ENCODE peak calls at places on chromosome 20, in ten cellular contexts. D is heart left ventricle, Z is hepatocyte, H is uterus, S is left ventricle myocardium inferior, I is IMR-90, J is A673, N is WTC11, R is MCF 10A, V is choroid plexus epithelial cell. O is an unnamed sample.
A peak's percentile ranks its signal among the peaks of the same experiment; 100 is the strongest.

GRCh38 chr20:36856691-36857635 is 19.0 kb upstream of the TLDC2 start:
- DNase-seq in Z (no peak), R (no peak), I (peak; percentile 56), S (no peak), N (no peak), D (peak; percentile 63), H (no peak), V (peak; percentile 69), J (peak; percentile 32), O (no peak)

GRCh38 chr20:44222027-44222426 is 11.5 kb upstream of the OSER1 start:
- DNase-seq in S (no peak), N (no peak), V (no peak), D (no peak), J (no peak), I (no peak), R (no peak), H (no peak), Z (no peak), O (no peak)

GRCh38 chr20:60071965-60072364 is 113.7 kb downstream of the CDH26 start:
- DNase-seq in V (peak; percentile 21), Z (no peak), H (no peak), R (peak; percentile 78), D (no peak), N (no peak), S (no peak), J (no peak), I (peak; percentile 9), O (no peak)

GRCh38 chr20:15867899-15868298 is 705.3 kb downstream of the KIF16B start:
- DNase-seq in I (no peak), D (no peak), Z (no peak), H (no peak), J (no peak), V (no peak), R (no peak), S (no peak), N (peak; percentile 16), O (peak; percentile 27)

GRCh38 chr20:58406422-58407001 is 17.5 kb downstream of the VAPB start:
- DNase-seq in N (no peak), D (no peak), J (peak; percentile 53), H (no peak), Z (no peak), R (no peak), V (peak; percentile 16), I (peak; percentile 22), S (no peak), O (no peak)

GRCh38 chr20:57450419-57450818 is 59.2 kb downstream of the RBM38 start:
- DNase-seq in S (peak; percentile 56), Z (no peak), N (no peak), J (no peak), V (peak; percentile 16), H (peak; percentile 38), R (no peak), I (peak; percentile 13), D (peak; percentile 64), O (no peak)

GRCh38 chr20:63134201-63134612 is 81.7 kb downstream of the YTHDF1 start:
- DNase-seq in J (peak; percentile 19), S (no peak), N (peak; percentile 57), R (no peak), H (no peak), I (no peak), Z (no peak), D (no peak), V (no peak), O (peak; percentile 60)

GRCh38 chr20:13302647-13303425 is 81.8 kb downstream of the ISM1 start:
- DNase-seq in N (peak; percentile 54), Z (peak; percentile 53), H (no peak), S (no peak), J (peak; percentile 54), I (no peak), D (no peak), V (peak; percentile 39), R (peak; percentile 61), O (peak; percentile 64)

GRCh38 chr20:38872036-38872435 is 54.2 kb upstream of the FAM83D start:
- DNase-seq in D (no peak), V (no peak), I (no peak), S (no peak), N (no peak), H (no peak), J (no peak), R (no peak), Z (no peak), O (no peak)

GRCh38 chr20:61628901-61629300 is 376.8 kb downstream of the CDH4 start:
- DNase-seq in J (no peak), N (no peak), Z (no peak), R (no peak), D (no peak), H (no peak), S (no peak), I (no peak), V (peak; percentile 18), O (no peak)

GRCh38 chr20:59144179-59144830 is 19.3 kb upstream of the ZNF831 start:
- DNase-seq in N (no peak), I (no peak), J (no peak), Z (no peak), V (no peak), R (no peak), D (no peak), H (no peak), S (no peak), O (no peak)

GRCh38 chr20:32358632-32358882 is 426 bp downstream of the ASXL1 start:
- DNase-seq in I (no peak), R (no peak), V (no peak), Z (no peak), J (no peak), S (no peak), D (no peak), H (no peak), N (no peak), O (no peak)
- TF ChIP-seq CTCF in I (no peak), R (no peak), V (no peak), Z (no peak), J (no peak), S (no peak), D (no peak), H (no peak), N (no peak), O (no peak)

GRCh38 chr20:1902188-1902587 is 7.0 kb downstream of the SIRPA start:
- DNase-seq in V (no peak), S (no peak), R (no peak), N (no peak), H (no peak), J (no peak), D (no peak), Z (no peak), I (no peak), O (no peak)

GRCh38 chr20:1901704-1902103 is 6.5 kb downstream of the SIRPA start:
- DNase-seq in N (no peak), J (no peak), Z (no peak), H (no peak), R (no peak), I (no peak), V (no peak), D (no peak), S (no peak), O (no peak)

GRCh38 chr20:1898496-1899168 is 3.4 kb downstream of the SIRPA start:
- DNase-seq in Z (no peak), V (no peak), N (no peak), R (no peak), I (no peak), S (no peak), H (no peak), J (no peak), D (no peak), O (no peak)

GRCh38 chr20:1899169-1899525 is 3.9 kb downstream of the SIRPA start:
- DNase-seq in R (no peak), S (no peak), H (no peak), J (no peak), N (no peak), Z (no peak), D (no peak), I (no peak), V (no peak), O (no peak)

GRCh38 chr20:1900321-1900791 is 5.1 kb downstream of the SIRPA start:
- DNase-seq in H (peak; percentile 50), S (peak; percentile 30), N (peak; percentile 74), I (peak; percentile 80), Z (peak; percentile 88), V (peak; percentile 85), R (peak; percentile 67), J (peak; percentile 87), D (peak; percentile 49), O (peak; percentile 93)
- TF ChIP-seq CTCF in H (peak; percentile 56), S (peak; percentile 67), N (no peak), I (peak; percentile 87), Z (peak; percentile 67), V (peak; percentile 81), R (peak; percentile 35), J (peak; percentile 72), D (peak; percentile 52), O (peak; percentile 78)

GRCh38 chr20:40268321-40269075 is 420.5 kb downstream of the MAFB start:
- DNase-seq in N (no peak), V (no peak), J (no peak), S (no peak), H (no peak), I (no peak), D (no peak), R (no peak), Z (no peak), O (peak; percentile 59)

GRCh38 chr20:40262219-40262618 is 426.8 kb downstream of the MAFB start:
- DNase-seq in J (peak; percentile 59), R (no peak), S (no peak), I (no peak), N (no peak), V (no peak), D (no peak), H (no peak), Z (no peak), O (no peak)

DNA sequence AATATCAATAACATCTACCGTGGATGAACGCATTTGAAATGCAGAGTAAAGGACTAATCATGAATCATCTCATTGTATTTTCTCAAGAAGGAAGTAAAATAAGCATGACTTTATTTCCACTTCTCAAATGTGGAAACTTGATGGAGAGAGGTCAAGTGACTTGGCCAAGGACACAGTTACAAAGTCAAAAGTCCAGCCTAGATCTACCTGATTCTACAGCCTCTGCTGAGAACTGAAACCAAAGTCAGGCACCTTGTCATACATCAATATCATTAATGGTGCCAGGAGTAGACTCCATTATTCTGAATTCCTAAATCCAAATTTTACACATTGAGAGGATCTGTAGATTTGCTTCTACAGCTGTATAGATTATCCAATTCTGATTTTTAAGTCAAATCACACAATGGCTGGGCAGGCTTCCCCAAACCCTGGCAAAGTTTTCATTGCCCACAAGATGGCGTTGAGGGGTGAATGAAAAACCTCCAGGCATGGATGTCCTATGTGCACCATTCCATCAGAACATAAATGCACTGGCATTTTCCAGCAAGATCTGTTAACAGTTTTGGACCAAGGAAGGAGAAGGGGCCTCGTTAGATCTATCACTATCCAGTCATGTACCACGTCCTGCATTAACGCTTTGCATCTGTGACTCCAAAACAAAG is 423.0 kb downstream of the MAFB start:
- DNase-seq in N (peak; percentile 36), D (no peak), Z (peak; percentile 38), S (no peak), I (no peak), H (no peak), R (peak; percentile 75), V (peak; percentile 68), J (peak; percentile 76), O (peak; percentile 54)
- TF ChIP-seq CTCF in N (no peak), D (peak; percentile 41), Z (peak; percentile 54), S (peak; percentile 64), I (peak; percentile 15), H (peak; percentile 17), R (peak; percentile 51), V (peak; percentile 73), J (peak; percentile 79), O (peak; percentile 70)

GRCh38 chr20:20536240-20536933 is 168.5 kb downstream of the INSM1 start:
- DNase-seq in I (no peak), J (no peak), N (no peak), V (no peak), D (no peak), H (no peak), Z (no peak), R (no peak), S (no peak), O (no peak)
- TF ChIP-seq CTCF in I (no peak), J (no peak), N (no peak), V (no peak), D (no peak), H (no peak), Z (no peak), R (no peak), S (no peak), O (no peak)